ENCODE peak calls at places on chromosomes 5 and 9, in ten cellular contexts. H, T, Y, A, I, C, J, U, F and P are unnamed samples.

GRCh38 chr5:163105456-163105855 is 331.9 kb upstream of the CCNG1 start:
- DNase-seq in A (no peak), T (no peak), F (no peak), J (no peak), U (no peak), Y (no peak), H (no peak), C (no peak), I (no peak), P (no peak)

GRCh38 chr9:85541876-85542275 is 199.9 kb downstream of the AGTPBP1 start:
- DNase-seq in H (no peak), I (no peak), T (no peak), C (peak), F (no peak), J (no peak), U (no peak), Y (no peak), A (no peak), P (no peak)

GRCh38 chr9:79551999-79552398 is 19.8 kb upstream of the TLE4 start:
- DNase-seq in A (no peak), Y (no peak), C (no peak), F (no peak), I (no peak), H (no peak), J (no peak), T (no peak), U (no peak), P (no peak)

GRCh38 chr9:87433853-87434252 is 63.8 kb upstream of the DAPK1 start:
- DNase-seq in F (no peak), H (no peak), C (no peak), T (no peak), A (no peak), U (no peak), I (no peak), J (no peak), Y (no peak), P (no peak)

GRCh38 chr9:78437721-78438610 is 141.0 kb downstream of the PSAT1 start:
- DNase-seq in I (no peak), F (no peak), H (no peak), A (no peak), J (no peak), Y (no peak), U (no peak), T (no peak), C (no peak), P (no peak)

GRCh38 chr9:134632329-134632728 is 9.3 kb upstream of the COL5A1 start:
- DNase-seq in U (no peak), C (no peak), J (no peak), A (no peak), H (no peak), I (no peak), F (peak), T (no peak), Y (no peak), P (peak)

GRCh38 chr5:153626836-153627235 is 136.4 kb downstream of the GRIA1 start:
- DNase-seq in T (no peak), C (no peak), A (no peak), U (no peak), F (no peak), J (no peak), Y (no peak), I (no peak), H (no peak), P (no peak)

GRCh38 chr5:159883522-159883950 is 32.7 kb upstream of the ADRA1B start:
- DNase-seq in C (peak), U (no peak), T (no peak), J (no peak), F (no peak), A (peak), Y (peak), I (no peak), H (no peak), P (peak)

GRCh38 chr5:73630760-73631159 is 4.8 kb downstream of the ARHGEF28 start:
- DNase-seq in T (no peak), I (no peak), F (no peak), U (no peak), J (no peak), C (no peak), H (no peak), Y (no peak), A (no peak), P (no peak)

GRCh38 chr5:81068063-81068462 is 107.9 kb downstream of the RASGRF2 start:
- DNase-seq in T (peak), F (no peak), C (no peak), H (no peak), U (no peak), A (no peak), I (no peak), J (no peak), Y (no peak), P (no peak)

GRCh38 chr5:98772415-98773213 is 849 bp upstream of the RGMB start:
- DNase-seq in F (peak), T (peak), H (peak), U (peak), J (peak), A (peak), I (peak), C (peak), Y (no peak), P (peak)

GRCh38 chr9:133589454-133590227 is 19.5 kb downstream of the FAM163B start:
- DNase-seq in Y (no peak), J (no peak), A (no peak), F (peak), H (no peak), I (peak), U (no peak), T (no peak), C (no peak), P (no peak)

GRCh38 chr5:139642891-139643871 is 5.0 kb upstream of the CXXC5 start:
- DNase-seq in C (no peak), T (no peak), I (no peak), A (no peak), U (no peak), H (peak), Y (no peak), J (peak), F (no peak), P (peak)

GRCh38 chr5:73617510-73618279 is 8.3 kb upstream of the ARHGEF28 start:
- DNase-seq in C (peak), J (no peak), Y (peak), T (peak), A (no peak), H (no peak), F (no peak), I (no peak), U (no peak), P (no peak)

GRCh38 chr5:56356121-56356875 is 123.2 kb upstream of the ANKRD55 start:
- DNase-seq in Y (peak), T (peak), U (no peak), F (no peak), A (no peak), H (peak), I (no peak), J (no peak), C (no peak), P (no peak)

GRCh38 chr5:57816108-57816507 is 333.5 kb upstream of the ACTBL2 start:
- DNase-seq in I (no peak), Y (peak), J (no peak), C (peak), A (peak), U (no peak), H (no peak), F (no peak), T (peak), P (no peak)

GRCh38 chr9:135939351-135940265 is 21.6 kb downstream of the UBAC1 start:
- DNase-seq in I (no peak), Y (no peak), C (no peak), F (peak), T (no peak), J (no peak), H (no peak), U (no peak), A (no peak), P (no peak)

GRCh38 chr9:132241840-132242620 is 80.2 kb downstream of the NTNG2 start:
- DNase-seq in Y (no peak), C (peak), F (no peak), I (peak), A (no peak), T (no peak), U (peak), H (no peak), J (no peak), P (peak)

GRCh38 chr5:6432206-6432605 is 16.5 kb upstream of the UBE2QL1 start:
- DNase-seq in U (no peak), A (no peak), Y (no peak), J (no peak), T (no peak), I (peak), F (no peak), H (no peak), C (no peak), P (no peak)

GRCh38 chr5:6436715-6437340 is 11.8 kb upstream of the UBE2QL1 start:
- DNase-seq in U (no peak), C (peak), A (no peak), T (no peak), H (no peak), J (no peak), Y (no peak), F (no peak), I (no peak), P (no peak)

GRCh38 chr5:6434737-6435136 is 13.9 kb upstream of the UBE2QL1 start:
- DNase-seq in Y (no peak), H (no peak), F (no peak), A (no peak), J (no peak), T (no peak), U (no peak), I (peak), C (no peak), P (no peak)

GRCh38 chr5:6431214-6432195 is 17.2 kb upstream of the UBE2QL1 start:
- DNase-seq in F (no peak), T (no peak), I (peak), J (no peak), C (no peak), H (no peak), Y (no peak), A (no peak), U (no peak), P (no peak)

GRCh38 chr5:6435356-6435755 is 13.3 kb upstream of the UBE2QL1 start:
- DNase-seq in T (peak), Y (no peak), I (peak), J (no peak), H (peak), C (peak), F (no peak), A (no peak), U (no peak), P (no peak)
- H3K4me3 ChIP-seq in T (no peak), Y (no peak), I (no peak), J (no peak), H (no peak), C (no peak), F (no peak), A (no peak), U (no peak), P (no peak)

GRCh38 chr9:33125871-33126822 is 41.0 kb downstream of the B4GALT1 start:
- DNase-seq in F (no peak), J (no peak), C (no peak), U (no peak), T (no peak), I (no peak), A (no peak), Y (peak), H (no peak), P (no peak)

GRCh38 chr9:33129886-33130284 is 37.3 kb downstream of the B4GALT1 start:
- DNase-seq in Y (no peak), T (no peak), H (no peak), J (no peak), I (no peak), U (no peak), F (no peak), C (no peak), A (no peak), P (no peak)

GRCh38 chr9:33129251-33129885 is 37.8 kb downstream of the B4GALT1 start:
- DNase-seq in H (no peak), A (no peak), J (no peak), U (no peak), C (no peak), Y (no peak), F (no peak), I (no peak), T (no peak), P (peak)

GRCh38 chr9:33128570-33128969 is 38.6 kb downstream of the B4GALT1 start:
- DNase-seq in J (no peak), F (no peak), H (no peak), C (no peak), U (no peak), T (no peak), I (no peak), Y (no peak), A (no peak), P (no peak)

DNA sequence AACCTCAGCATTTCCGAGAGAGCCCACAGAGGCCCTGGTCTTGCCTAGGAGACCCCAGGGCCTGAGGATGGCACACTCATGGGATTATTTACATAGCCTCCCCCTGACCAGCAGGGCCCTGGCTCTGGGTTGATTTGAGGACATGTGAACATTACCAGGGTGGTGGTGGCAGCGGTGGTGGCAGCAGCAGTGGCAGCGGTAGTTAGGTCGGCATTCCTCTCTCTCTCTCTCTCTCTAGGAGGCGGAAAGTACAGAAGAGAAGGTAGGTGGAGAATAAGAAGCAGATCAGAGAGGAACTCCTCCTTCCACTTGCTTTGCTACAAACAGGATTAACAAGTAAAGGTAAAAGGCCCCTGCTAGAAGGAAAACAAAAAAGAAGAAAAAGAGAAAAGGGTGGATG is 39.3 kb downstream of the B4GALT1 start:
- DNase-seq in Y (no peak), I (no peak), C (no peak), U (no peak), H (no peak), T (no peak), J (no peak), F (no peak), A (no peak), P (no peak)
- H3K4me3 ChIP-seq in Y (no peak), I (no peak), C (no peak), U (no peak), H (no peak), T (no peak), J (no peak), F (no peak), A (no peak), P (no peak)

GRCh38 chr5:43063731-43064171 is 23.6 kb upstream of the ANXA2R start:
- DNase-seq in J (no peak), U (no peak), T (peak), I (no peak), H (no peak), C (peak), F (no peak), A (no peak), Y (no peak), P (no peak)
- H3K4me3 ChIP-seq in J (peak), U (no peak), T (no peak), I (no peak), H (no peak), C (no peak), F (no peak), A (peak), Y (no peak), P (no peak)

GRCh38 chr5:93599427-93600146 is 16.6 kb downstream of the NR2F1 start:
- DNase-seq in F (no peak), Y (peak), H (no peak), J (no peak), U (no peak), I (no peak), A (no peak), T (no peak), C (peak), P (no peak)
- H3K4me3 ChIP-seq in F (no peak), Y (peak), H (no peak), J (peak), U (no peak), I (no peak), A (no peak), T (no peak), C (peak), P (no peak)

DNA sequence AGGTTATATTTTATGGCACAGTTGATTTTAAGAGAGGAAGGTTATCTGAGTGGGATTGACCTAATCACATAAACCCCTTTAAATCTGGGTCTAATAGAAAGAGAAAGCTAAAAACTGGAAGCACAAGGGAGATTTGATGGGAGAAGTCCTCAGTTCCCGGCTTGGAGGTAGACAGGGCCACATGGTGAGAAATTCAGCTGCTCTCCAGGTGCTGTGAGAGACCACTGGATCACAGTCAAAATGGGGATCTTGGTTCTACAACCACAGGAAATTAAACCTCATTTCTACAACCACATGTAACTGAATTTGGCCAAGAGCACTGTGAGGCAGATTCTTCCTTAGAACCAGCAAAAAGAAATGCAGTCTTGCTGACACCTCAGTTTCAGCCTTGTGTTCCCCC is 2352.7 kb downstream of the MAT2B start:
- DNase-seq in H (no peak), I (no peak), T (no peak), Y (no peak), U (no peak), F (no peak), C (no peak), A (no peak), J (no peak), P (no peak)
- H3K4me3 ChIP-seq in H (no peak), I (no peak), T (no peak), Y (no peak), U (no peak), F (no peak), C (no peak), A (no peak), J (no peak), P (no peak)